ENCODE peak calls at places on chromosome 9, in four cellular contexts. One of them, this sample, is unnamed.

GRCh38 chr9:77162366-77162765 is 15.0 kb upstream of the VPS13A start:
- DNase-seq in stimulated activated CD4-positive, alpha-beta T cell treated with anti-CD3 and anti-CD28 coated beads, Interleukin-1b, Interleukin-23, amount 100 ng/mL, for 4 hours: no peak
- DNase-seq in right lobe of liver: no peak
- DNase-seq in occipital lobe: no peak
- DNase-seq in this sample: no peak

GRCh38 chr9:35540315-35540714 is 50.4 kb downstream of the RUSC2 start:
- DNase-seq in stimulated activated CD4-positive, alpha-beta T cell treated with anti-CD3 and anti-CD28 coated beads, Interleukin-1b, Interleukin-23, amount 100 ng/mL, for 4 hours: no peak
- DNase-seq in right lobe of liver: no peak
- DNase-seq in occipital lobe: no peak
- DNase-seq in this sample: no peak

GRCh38 chr9:137150485-137151060 is 11.6 kb downstream of the GRIN1 start:
- DNase-seq in stimulated activated CD4-positive, alpha-beta T cell treated with anti-CD3 and anti-CD28 coated beads, Interleukin-1b, Interleukin-23, amount 100 ng/mL, for 4 hours: no peak
- DNase-seq in right lobe of liver: no peak
- DNase-seq in occipital lobe: no peak
- DNase-seq in this sample: no peak

GRCh38 chr9:100355561-100355960 is 2.8 kb upstream of the TEX10 start:
- DNase-seq in stimulated activated CD4-positive, alpha-beta T cell treated with anti-CD3 and anti-CD28 coated beads, Interleukin-1b, Interleukin-23, amount 100 ng/mL, for 4 hours: no peak
- DNase-seq in right lobe of liver: no peak
- DNase-seq in occipital lobe: no peak
- DNase-seq in this sample: no peak

GRCh38 chr9:132168851-132169250 is 7.0 kb downstream of the NTNG2 start:
- DNase-seq in stimulated activated CD4-positive, alpha-beta T cell treated with anti-CD3 and anti-CD28 coated beads, Interleukin-1b, Interleukin-23, amount 100 ng/mL, for 4 hours: no peak
- DNase-seq in right lobe of liver: no peak
- DNase-seq in occipital lobe: no peak
- DNase-seq in this sample: no peak

GRCh38 chr9:116647515-116647809 is 39.6 kb upstream of the TRIM32 start:
- DNase-seq in stimulated activated CD4-positive, alpha-beta T cell treated with anti-CD3 and anti-CD28 coated beads, Interleukin-1b, Interleukin-23, amount 100 ng/mL, for 4 hours: no peak
- DNase-seq in right lobe of liver: no peak
- DNase-seq in occipital lobe: no peak
- DNase-seq in this sample: no peak

GRCh38 chr9:130176760-130177159 is 4.6 kb downstream of the NCS1 start:
- DNase-seq in stimulated activated CD4-positive, alpha-beta T cell treated with anti-CD3 and anti-CD28 coated beads, Interleukin-1b, Interleukin-23, amount 100 ng/mL, for 4 hours: no peak
- DNase-seq in right lobe of liver: no peak
- DNase-seq in occipital lobe: no peak
- DNase-seq in this sample: no peak

GRCh38 chr9:133119039-133119438 is 2.0 kb downstream of the RALGDS start:
- DNase-seq in stimulated activated CD4-positive, alpha-beta T cell treated with anti-CD3 and anti-CD28 coated beads, Interleukin-1b, Interleukin-23, amount 100 ng/mL, for 4 hours: no peak
- DNase-seq in right lobe of liver: no peak
- DNase-seq in occipital lobe: peak
- DNase-seq in this sample: no peak

GRCh38 chr9:115369322-115369957 is 251.5 kb upstream of the TNC start:
- DNase-seq in stimulated activated CD4-positive, alpha-beta T cell treated with anti-CD3 and anti-CD28 coated beads, Interleukin-1b, Interleukin-23, amount 100 ng/mL, for 4 hours: no peak
- DNase-seq in right lobe of liver: no peak
- DNase-seq in occipital lobe: no peak
- DNase-seq in this sample: peak

GRCh38 chr9:108041551-108041950 is 552.0 kb upstream of the KLF4 start:
- DNase-seq in stimulated activated CD4-positive, alpha-beta T cell treated with anti-CD3 and anti-CD28 coated beads, Interleukin-1b, Interleukin-23, amount 100 ng/mL, for 4 hours: no peak
- DNase-seq in right lobe of liver: no peak
- DNase-seq in occipital lobe: no peak
- DNase-seq in this sample: no peak

GRCh38 chr9:81535542-81536241 is 153.7 kb downstream of the TLE1 start:
- DNase-seq in stimulated activated CD4-positive, alpha-beta T cell treated with anti-CD3 and anti-CD28 coated beads, Interleukin-1b, Interleukin-23, amount 100 ng/mL, for 4 hours: no peak
- DNase-seq in right lobe of liver: no peak
- DNase-seq in occipital lobe: no peak
- DNase-seq in this sample: no peak

GRCh38 chr9:89986190-89986589 is 381.4 kb downstream of the GADD45G start:
- DNase-seq in stimulated activated CD4-positive, alpha-beta T cell treated with anti-CD3 and anti-CD28 coated beads, Interleukin-1b, Interleukin-23, amount 100 ng/mL, for 4 hours: no peak
- DNase-seq in right lobe of liver: no peak
- DNase-seq in occipital lobe: no peak
- DNase-seq in this sample: no peak

GRCh38 chr9:138046641-138047301 is 169.2 kb downstream of the CACNA1B start:
- DNase-seq in stimulated activated CD4-positive, alpha-beta T cell treated with anti-CD3 and anti-CD28 coated beads, Interleukin-1b, Interleukin-23, amount 100 ng/mL, for 4 hours: no peak
- DNase-seq in right lobe of liver: no peak
- DNase-seq in occipital lobe: no peak
- DNase-seq in this sample: no peak